ENCODE peak calls at places on chromosomes 3 and 15, in four cellular contexts. One of them, this sample, is unnamed.

GRCh38 chr3:114803042-114803695 is 343.9 kb downstream of the ZBTB20 start:
- DNase-seq in Daoy: no peak
- DNase-seq in stimulated activated naive CD4-positive, alpha-beta T cell: no peak
- DNase-seq in IMR-90: no peak
- DNase-seq in this sample: no peak

GRCh38 chr3:36303286-36303685 is 77.0 kb upstream of the STAC start:
- DNase-seq in Daoy: no peak
- DNase-seq in stimulated activated naive CD4-positive, alpha-beta T cell: no peak
- DNase-seq in IMR-90: no peak
- DNase-seq in this sample: no peak

GRCh38 chr3:16130066-16130465 is 44.4 kb upstream of the GALNT15 start:
- DNase-seq in Daoy: peak
- DNase-seq in stimulated activated naive CD4-positive, alpha-beta T cell: no peak
- DNase-seq in IMR-90: peak
- DNase-seq in this sample: no peak

GRCh38 chr15:89528757-89529352 is 32.5 kb upstream of the RHCG start:
- DNase-seq in Daoy: no peak
- DNase-seq in stimulated activated naive CD4-positive, alpha-beta T cell: no peak
- DNase-seq in IMR-90: no peak
- DNase-seq in this sample: no peak

GRCh38 chr15:74783808-74784175 is 1.9 kb downstream of the CSK start:
- DNase-seq in Daoy: no peak
- DNase-seq in stimulated activated naive CD4-positive, alpha-beta T cell: no peak
- DNase-seq in IMR-90: no peak
- DNase-seq in this sample: no peak

GRCh38 chr3:124117486-124117885 is 125.6 kb upstream of the ROPN1 start:
- DNase-seq in Daoy: peak
- DNase-seq in stimulated activated naive CD4-positive, alpha-beta T cell: no peak
- DNase-seq in IMR-90: peak
- DNase-seq in this sample: no peak

GRCh38 chr3:36969540-36970432 is 23.1 kb downstream of the EPM2AIP1 start:
- DNase-seq in Daoy: peak
- DNase-seq in stimulated activated naive CD4-positive, alpha-beta T cell: peak
- DNase-seq in IMR-90: peak
- DNase-seq in this sample: peak

GRCh38 chr3:117674321-117674720 is 964.7 kb downstream of the TUSC7 start:
- DNase-seq in Daoy: no peak
- DNase-seq in stimulated activated naive CD4-positive, alpha-beta T cell: no peak
- DNase-seq in IMR-90: peak
- DNase-seq in this sample: no peak

GRCh38 chr3:151203053-151203420 is at the start of gene GPR171:
- DNase-seq in Daoy: no peak
- DNase-seq in stimulated activated naive CD4-positive, alpha-beta T cell: peak
- DNase-seq in IMR-90: no peak
- DNase-seq in this sample: no peak

GRCh38 chr15:88727439-88727838 is 75.8 kb upstream of the ACAN start:
- DNase-seq in Daoy: no peak
- DNase-seq in stimulated activated naive CD4-positive, alpha-beta T cell: no peak
- DNase-seq in IMR-90: no peak
- DNase-seq in this sample: no peak

GRCh38 chr15:83112233-83112958 is 5.0 kb downstream of the TM6SF1 start:
- DNase-seq in Daoy: peak
- DNase-seq in stimulated activated naive CD4-positive, alpha-beta T cell: no peak
- DNase-seq in IMR-90: peak
- DNase-seq in this sample: no peak

GRCh38 chr3:4030567-4030966 is 231.3 kb downstream of the LRRN1 start:
- DNase-seq in Daoy: no peak
- DNase-seq in stimulated activated naive CD4-positive, alpha-beta T cell: no peak
- DNase-seq in IMR-90: no peak
- DNase-seq in this sample: no peak

GRCh38 chr3:156630081-156630772 is 44.2 kb upstream of the TIPARP start:
- DNase-seq in Daoy: peak
- DNase-seq in stimulated activated naive CD4-positive, alpha-beta T cell: no peak
- DNase-seq in IMR-90: peak
- DNase-seq in this sample: no peak

GRCh38 chr3:123383101-123384053 is 65.5 kb downstream of the ADCY5 start:
- DNase-seq in Daoy: no peak
- DNase-seq in stimulated activated naive CD4-positive, alpha-beta T cell: no peak
- DNase-seq in IMR-90: peak
- DNase-seq in this sample: no peak

GRCh38 chr15:38130739-38131498 is 121.7 kb upstream of the SPRED1 start:
- DNase-seq in Daoy: peak
- DNase-seq in stimulated activated naive CD4-positive, alpha-beta T cell: no peak
- DNase-seq in IMR-90: peak
- DNase-seq in this sample: peak

GRCh38 chr3:24004171-24004938 is 59.3 kb downstream of the NR1D2 start:
- DNase-seq in Daoy: no peak
- DNase-seq in stimulated activated naive CD4-positive, alpha-beta T cell: no peak
- DNase-seq in IMR-90: no peak
- DNase-seq in this sample: no peak

GRCh38 chr15:31004220-31004733 is 12.8 kb upstream of the MTMR10 start:
- DNase-seq in Daoy: no peak
- DNase-seq in stimulated activated naive CD4-positive, alpha-beta T cell: no peak
- DNase-seq in IMR-90: no peak
- DNase-seq in this sample: peak

GRCh38 chr15:55897560-55898336 is 95.7 kb downstream of the NEDD4 start:
- DNase-seq in Daoy: peak
- DNase-seq in stimulated activated naive CD4-positive, alpha-beta T cell: no peak
- DNase-seq in IMR-90: peak
- DNase-seq in this sample: peak

GRCh38 chr3:64209866-64210609 is 15.2 kb downstream of the PRICKLE2 start:
- DNase-seq in Daoy: peak
- DNase-seq in stimulated activated naive CD4-positive, alpha-beta T cell: no peak
- DNase-seq in IMR-90: no peak
- DNase-seq in this sample: no peak

GRCh38 chr15:91537868-91538267 is 315.6 kb upstream of the SLCO3A1 start:
- DNase-seq in Daoy: no peak
- DNase-seq in stimulated activated naive CD4-positive, alpha-beta T cell: no peak
- DNase-seq in IMR-90: no peak
- DNase-seq in this sample: no peak

GRCh38 chr3:126476166-126476975 is 680 bp upstream of the ZXDC start:
- DNase-seq in Daoy: no peak
- DNase-seq in stimulated activated naive CD4-positive, alpha-beta T cell: peak
- DNase-seq in IMR-90: peak
- DNase-seq in this sample: peak

GRCh38 chr3:126049289-126050049 is 34.5 kb downstream of the SLC41A3 start:
- DNase-seq in Daoy: no peak
- DNase-seq in stimulated activated naive CD4-positive, alpha-beta T cell: no peak
- DNase-seq in IMR-90: no peak
- DNase-seq in this sample: no peak

GRCh38 chr3:134615743-134616142 is 35.1 kb downstream of the KY start:
- DNase-seq in Daoy: no peak
- DNase-seq in stimulated activated naive CD4-positive, alpha-beta T cell: no peak
- DNase-seq in IMR-90: no peak
- DNase-seq in this sample: no peak

GRCh38 chr3:127050733-127051132 is 67.8 kb downstream of the PLXNA1 start:
- DNase-seq in Daoy: no peak
- DNase-seq in stimulated activated naive CD4-positive, alpha-beta T cell: no peak
- DNase-seq in IMR-90: no peak
- DNase-seq in this sample: no peak

GRCh38 chr15:69853572-69853971 is 244.1 kb downstream of the TLE3 start:
- DNase-seq in Daoy: peak
- DNase-seq in stimulated activated naive CD4-positive, alpha-beta T cell: no peak
- DNase-seq in IMR-90: peak
- DNase-seq in this sample: no peak